ENCODE peak calls at places on chromosomes 13 and 19, in eight cellular contexts. X is left cardiac atrium; P is PC-3; E is Right ventricle myocardium superior; A is effector memory CD8-positive, alpha-beta T cell; F is naive thymus-derived CD8-positive, alpha-beta T cell; S is heart left ventricle; D is activated B cell treated with CpG ODN at 0.5 μM for 24 hours. U is an unnamed sample.

GRCh38 chr19:50489461-50490011 is 12.9 kb upstream of the GARIN5A start:
- ATAC-seq in X (no peak), P (no peak), E (no peak), A (no peak), F (no peak), S (no peak), D (no peak), U (no peak)

GRCh38 chr13:102825921-102826706 is 19.7 kb upstream of the ERCC5 start:
- ATAC-seq in X (peak), P (peak), E (no peak), A (no peak), F (no peak), S (no peak), D (no peak), U (peak)

GRCh38 chr19:48355555-48355954 is 8.2 kb downstream of the TMEM143 start:
- ATAC-seq in X (no peak), P (no peak), E (no peak), A (no peak), F (no peak), S (no peak), D (no peak), U (no peak)

GRCh38 chr13:22061806-22062391 is 391.0 kb downstream of the FGF9 start:
- ATAC-seq in X (peak), P (no peak), E (no peak), A (peak), F (peak), S (no peak), D (peak), U (no peak)

GRCh38 chr13:110397445-110397844 is 90.4 kb downstream of the COL4A2 start:
- ATAC-seq in X (peak), P (peak), E (peak), A (no peak), F (no peak), S (peak), D (no peak), U (no peak)

GRCh38 chr13:59259416-59260000 is 904.2 kb downstream of the DIAPH3 start:
- ATAC-seq in X (no peak), P (no peak), E (no peak), A (no peak), F (no peak), S (no peak), D (no peak), U (no peak)

GRCh38 chr13:97199451-97199850 is 22.7 kb upstream of the MBNL2 start:
- ATAC-seq in X (no peak), P (no peak), E (no peak), A (no peak), F (no peak), S (no peak), D (no peak), U (no peak)

GRCh38 chr13:97234742-97235141 is 12.6 kb downstream of the MBNL2 start:
- ATAC-seq in X (peak), P (no peak), E (no peak), A (no peak), F (no peak), S (peak), D (no peak), U (no peak)

GRCh38 chr13:26038931-26039475 is 12.8 kb downstream of the SHISA2 start:
- ATAC-seq in X (no peak), P (no peak), E (no peak), A (no peak), F (no peak), S (no peak), D (no peak), U (no peak)